ENCODE peak calls at places on chromosomes 11 and 22, in nine cellular contexts. T is HTR-8/SVneo; Z is HCEC 1CT; A is GM12865; X is activated naive CD4-positive, alpha-beta T cell; F is activated naive CD8-positive, alpha-beta T cell treated with anti-CD3 and anti-CD28 coated beads, Interleukin-2, amount 50 U/mL, for 24 hours; S is amygdala; W is activated CD4-positive, alpha-beta T cell treated with anti-CD3 and anti-CD28 coated beads, Interleukin-2, amount 50 U/mL, for 1 hour; O is colonic mucosa. B is an unnamed sample.

GRCh38 chr11:70862093-70862492 is 390.3 kb downstream of the SHANK2 start:
- DNase-seq in O (no peak), A (no peak), T (no peak), S (no peak), X (no peak), W (no peak), F (no peak), Z (no peak), B (no peak)

GRCh38 chr11:95495722-95496121 is 264.7 kb upstream of the SESN3 start:
- DNase-seq in Z (no peak), S (no peak), O (no peak), W (no peak), X (no peak), A (no peak), T (no peak), F (no peak), B (no peak)

GRCh38 chr11:32297629-32298028 is 137.7 kb downstream of the WT1 start:
- DNase-seq in Z (peak; percentile 75), S (peak; percentile 11), A (peak; percentile 40), O (no peak), T (peak; percentile 65), F (no peak), W (no peak), X (no peak), B (peak; percentile 28)

GRCh38 chr11:13668957-13669521 is 571 bp downstream of the FAR1 start:
- DNase-seq in O (peak; percentile 76), X (peak; percentile 29), W (peak; percentile 45), Z (peak; percentile 21), A (peak; percentile 80), F (peak; percentile 52), S (no peak), T (no peak), B (peak; percentile 47)

GRCh38 chr11:107387666-107388065 is 70.0 kb downstream of the CWF19L2 start:
- DNase-seq in S (no peak), Z (no peak), F (no peak), O (no peak), W (no peak), X (no peak), A (no peak), T (no peak), B (no peak)

GRCh38 chr22:36510966-36511881 is 4.4 kb upstream of the FOXRED2 start:
- DNase-seq in T (peak; percentile 40), Z (peak; percentile 38), S (no peak), X (no peak), O (peak; percentile 48), A (peak; percentile 60), W (peak; percentile 31), F (peak; percentile 33), B (peak; percentile 70)

GRCh38 chr11:70503201-70503877 is 105.0 kb downstream of the CTTN start:
- DNase-seq in A (no peak), O (no peak), S (no peak), T (no peak), X (no peak), Z (no peak), F (no peak), W (no peak), B (no peak)

GRCh38 chr11:59206635-59207034 is 6.1 kb downstream of the MPEG1 start:
- DNase-seq in Z (peak; percentile 34), T (peak; percentile 46), F (peak; percentile 28), S (no peak), O (peak; percentile 54), W (no peak), A (peak; percentile 56), X (no peak), B (peak; percentile 62)

GRCh38 chr11:111939836-111940604 is 2.9 kb downstream of the DIXDC1 start:
- DNase-seq in Z (peak; percentile 89), S (no peak), A (no peak), T (no peak), W (no peak), O (no peak), F (no peak), X (no peak), B (peak; percentile 88)

GRCh38 chr11:77127969-77128691 is at the start of gene MYO7A:
- DNase-seq in Z (no peak), X (no peak), A (no peak), T (peak; percentile 52), S (peak; percentile 7), W (no peak), F (no peak), O (peak; percentile 61), B (peak; percentile 70)

GRCh38 chr11:2576116-2576515 is 123.7 kb downstream of the KCNQ1OT1 start:
- DNase-seq in W (no peak), O (no peak), T (no peak), A (no peak), Z (no peak), X (no peak), F (no peak), S (no peak), B (no peak)

GRCh38 chr11:9722893-9723292 is 59.0 kb downstream of the SWAP70 start:
- DNase-seq in F (no peak), Z (no peak), X (no peak), O (no peak), S (no peak), A (no peak), W (no peak), T (no peak), B (no peak)

GRCh38 chr22:44622685-44623084 is 79.3 kb upstream of the PRR5 start:
- DNase-seq in T (no peak), Z (no peak), S (no peak), W (no peak), O (no peak), X (no peak), F (no peak), A (no peak), B (no peak)

GRCh38 chr22:30832407-30832987 is 136.1 kb downstream of the MORC2 start:
- DNase-seq in Z (no peak), S (no peak), O (no peak), W (no peak), X (no peak), T (no peak), F (no peak), A (no peak), B (no peak)

GRCh38 chr22:35894937-35895708 is 133.5 kb downstream of the RBFOX2 start:
- DNase-seq in S (no peak), Z (peak; percentile 19), X (no peak), O (peak; percentile 19), F (no peak), W (no peak), A (no peak), T (peak; percentile 28), B (peak; percentile 75)

GRCh38 chr11:102244681-102245409 is 72.4 kb upstream of the BIRC3 start:
- DNase-seq in X (no peak), T (peak; percentile 89), O (no peak), W (no peak), Z (peak; percentile 84), F (no peak), S (no peak), A (no peak), B (peak; percentile 92)

B was measured in foreskin fibroblast.